ENCODE peak calls at places on chromosomes 16 and 17, in ten cellular contexts. Z, C, A, G, D, O, B, H, F and S are unnamed samples.

GRCh38 chr17:42194133-42194899 is at the start of gene GHDC:
- DNase-seq in Z (peak; percentile 98), C (peak; percentile 91), A (peak; percentile 75), G (no peak), D (peak; percentile 78), O (peak; percentile 50), B (peak; percentile 81), H (peak; percentile 86), F (peak; percentile 66), S (peak; percentile 55)

GRCh38 chr17:82299452-82299851 is 18.0 kb downstream of the CD7 start:
- DNase-seq in Z (no peak), C (no peak), A (peak; percentile 53), G (no peak), D (no peak), O (no peak), B (no peak), H (no peak), F (no peak), S (no peak)

GRCh38 chr17:1865252-1866037 is 35.6 kb downstream of the RPA1 start:
- DNase-seq in Z (peak; percentile 76), C (peak; percentile 57), A (peak; percentile 63), G (no peak), D (peak; percentile 41), O (peak; percentile 16), B (peak; percentile 29), H (peak; percentile 46), F (peak; percentile 34), S (no peak)

GRCh38 chr17:869067-869466 is 86.9 kb downstream of the MRM3 start:
- DNase-seq in Z (no peak), C (no peak), A (no peak), G (peak; percentile 47), D (peak; percentile 80), O (no peak), B (no peak), H (peak; percentile 33), F (no peak), S (no peak)

GRCh38 chr17:27846042-27846655 is 45.8 kb upstream of the NOS2 start:
- DNase-seq in Z (peak; percentile 39), C (no peak), A (peak; percentile 28), G (no peak), D (no peak), O (no peak), B (no peak), H (no peak), F (peak; percentile 68), S (no peak)

GRCh38 chr17:50954641-50955121 is 88.5 kb upstream of the TOB1 start:
- DNase-seq in Z (no peak), C (no peak), A (no peak), G (no peak), D (no peak), O (no peak), B (no peak), H (no peak), F (no peak), S (no peak)

GRCh38 chr16:17070882-17071592 is 399.7 kb downstream of the XYLT1 start:
- DNase-seq in Z (peak; percentile 83), C (no peak), A (peak; percentile 80), G (no peak), D (no peak), O (peak; percentile 58), B (no peak), H (peak; percentile 49), F (peak; percentile 67), S (no peak)

GRCh38 chr17:19800571-19800970 is 52.5 kb upstream of the ALDH3A1 start:
- DNase-seq in Z (no peak), C (no peak), A (peak; percentile 18), G (no peak), D (no peak), O (no peak), B (no peak), H (no peak), F (no peak), S (no peak)

GRCh38 chr17:15501788-15502187 is 34.4 kb upstream of the CDRT4 start:
- DNase-seq in Z (no peak), C (no peak), A (no peak), G (no peak), D (no peak), O (no peak), B (no peak), H (no peak), F (no peak), S (no peak)

GRCh38 chr16:54176376-54176901 is 110.1 kb downstream of the IRX3 start:
- DNase-seq in Z (peak; percentile 3), C (no peak), A (no peak), G (no peak), D (no peak), O (no peak), B (no peak), H (peak; percentile 53), F (no peak), S (no peak)

GRCh38 chr16:35564148-35564547 is 2104.7 kb downstream of the TP53TG3F start:
- DNase-seq in Z (no peak), C (no peak), A (no peak), G (no peak), D (no peak), O (no peak), B (no peak), H (no peak), F (no peak), S (no peak)

GRCh38 chr17:50564916-50565315 is 4.4 kb downstream of the CACNA1G start:
- DNase-seq in Z (peak; percentile 56), C (no peak), A (no peak), G (peak; percentile 62), D (peak; percentile 57), O (no peak), B (no peak), H (no peak), F (no peak), S (no peak)

GRCh38 chr17:6110088-6110487 is 39.9 kb downstream of the WSCD1 start:
- DNase-seq in Z (peak; percentile 44), C (no peak), A (no peak), G (no peak), D (no peak), O (no peak), B (no peak), H (no peak), F (no peak), S (no peak)

GRCh38 chr17:7444682-7445010 is 215 bp upstream of the CHRNB1 start:
- DNase-seq in Z (no peak), C (no peak), A (no peak), G (no peak), D (no peak), O (no peak), B (no peak), H (no peak), F (no peak), S (no peak)

GRCh38 chr17:4483012-4483840 is 15.5 kb upstream of the SPNS2 start:
- DNase-seq in Z (peak; percentile 72), C (no peak), A (no peak), G (no peak), D (peak; percentile 27), O (no peak), B (no peak), H (peak; percentile 93), F (no peak), S (no peak)

GRCh38 chr16:85615014-85615851 is 2.1 kb downstream of the GSE1 start:
- DNase-seq in Z (peak; percentile 84), C (no peak), A (peak; percentile 17), G (no peak), D (no peak), O (no peak), B (no peak), H (peak; percentile 91), F (peak; percentile 48), S (no peak)

GRCh38 chr17:35293151-35293837 is 50.4 kb downstream of the SLFN5 start:
- DNase-seq in Z (no peak), C (no peak), A (no peak), G (no peak), D (no peak), O (no peak), B (no peak), H (no peak), F (no peak), S (no peak)

GRCh38 chr16:83458612-83459011 is 349.2 kb upstream of the HSBP1 start:
- DNase-seq in Z (no peak), C (peak; percentile 57), A (no peak), G (peak; percentile 67), D (peak; percentile 67), O (no peak), B (no peak), H (no peak), F (no peak), S (no peak)

GRCh38 chr17:21452377-21453143 is 76.4 kb downstream of the KCNJ12 start:
- DNase-seq in Z (peak; percentile 60), C (no peak), A (peak; percentile 30), G (peak; percentile 4), D (peak; percentile 72), O (no peak), B (no peak), H (peak; percentile 45), F (no peak), S (peak; percentile 76)

GRCh38 chr16:12141556-12141955 is 165.0 kb downstream of the SNX29 start:
- DNase-seq in Z (no peak), C (no peak), A (no peak), G (no peak), D (no peak), O (no peak), B (no peak), H (no peak), F (no peak), S (no peak)

GRCh38 chr17:19305261-19305660 is 57.3 kb downstream of the B9D1 start:
- DNase-seq in Z (no peak), C (no peak), A (no peak), G (no peak), D (no peak), O (no peak), B (no peak), H (no peak), F (no peak), S (no peak)

GRCh38 chr17:75980188-75981018 is 1.4 kb downstream of the TEN1 start:
- DNase-seq in Z (no peak), C (no peak), A (no peak), G (no peak), D (no peak), O (no peak), B (no peak), H (no peak), F (no peak), S (no peak)

GRCh38 chr17:48586355-48586924 is 3.6 kb downstream of the HOXB3 start:
- DNase-seq in Z (no peak), C (no peak), A (no peak), G (no peak), D (no peak), O (no peak), B (peak; percentile 54), H (no peak), F (no peak), S (no peak)